ENCODE peak calls at places on chromosomes 6 and 20, in six cellular contexts. One of them, this sample, is unnamed.
A peak's percentile ranks its signal among the peaks of the same experiment; 100 is the strongest.

GRCh38 chr20:35660122-35660937 is 4.4 kb downstream of the CPNE1 start:
- DNase-seq in stimulated activated CD8-positive, alpha-beta memory T cell treated with anti-CD3 and anti-CD28 coated beads, Interleukin-7, amount 100 ng/mL, for 4 hours: no peak
- DNase-seq in activated T-cell treated with anti-CD3 and anti-CD28 coated beads for 1 hour: no peak
- DNase-seq in progenitor cell of endocrine pancreas: no peak
- DNase-seq in memory B cell: no peak
- DNase-seq in lung: no peak
- DNase-seq in this sample: no peak

GRCh38 chr20:32507998-32508774 is 76.9 kb downstream of the NOL4L start:
- DNase-seq in lung: no peak
- DNase-seq in activated T-cell treated with anti-CD3 and anti-CD28 coated beads for 1 hour: no peak
- DNase-seq in stimulated activated CD8-positive, alpha-beta memory T cell treated with anti-CD3 and anti-CD28 coated beads, Interleukin-7, amount 100 ng/mL, for 4 hours: no peak
- DNase-seq in progenitor cell of endocrine pancreas: no peak
- DNase-seq in memory B cell: no peak
- DNase-seq in this sample: peak; percentile 37

GRCh38 chr6:73579851-73580246 is 59.0 kb upstream of the EEF1A1 start:
- DNase-seq in memory B cell: no peak
- DNase-seq in lung: peak; percentile 43
- DNase-seq in activated T-cell treated with anti-CD3 and anti-CD28 coated beads for 1 hour: no peak
- DNase-seq in progenitor cell of endocrine pancreas: no peak
- DNase-seq in stimulated activated CD8-positive, alpha-beta memory T cell treated with anti-CD3 and anti-CD28 coated beads, Interleukin-7, amount 100 ng/mL, for 4 hours: no peak
- DNase-seq in this sample: peak; percentile 77

GRCh38 chr20:45020236-45020886 is 54.0 kb downstream of the STK4 start:
- DNase-seq in memory B cell: no peak
- DNase-seq in lung: no peak
- DNase-seq in activated T-cell treated with anti-CD3 and anti-CD28 coated beads for 1 hour: no peak
- DNase-seq in progenitor cell of endocrine pancreas: no peak
- DNase-seq in stimulated activated CD8-positive, alpha-beta memory T cell treated with anti-CD3 and anti-CD28 coated beads, Interleukin-7, amount 100 ng/mL, for 4 hours: no peak
- DNase-seq in this sample: peak; percentile 68

GRCh38 chr6:34386316-34387137 is 5.9 kb downstream of the NUDT3 start:
- DNase-seq in lung: no peak
- DNase-seq in progenitor cell of endocrine pancreas: no peak
- DNase-seq in activated T-cell treated with anti-CD3 and anti-CD28 coated beads for 1 hour: no peak
- DNase-seq in stimulated activated CD8-positive, alpha-beta memory T cell treated with anti-CD3 and anti-CD28 coated beads, Interleukin-7, amount 100 ng/mL, for 4 hours: no peak
- DNase-seq in memory B cell: no peak
- DNase-seq in this sample: peak; percentile 39

GRCh38 chr6:129203190-129203900 is 320.4 kb downstream of the LAMA2 start:
- DNase-seq in lung: no peak
- DNase-seq in memory B cell: no peak
- DNase-seq in activated T-cell treated with anti-CD3 and anti-CD28 coated beads for 1 hour: no peak
- DNase-seq in progenitor cell of endocrine pancreas: no peak
- DNase-seq in stimulated activated CD8-positive, alpha-beta memory T cell treated with anti-CD3 and anti-CD28 coated beads, Interleukin-7, amount 100 ng/mL, for 4 hours: no peak
- DNase-seq in this sample: no peak

GRCh38 chr6:79648315-79648714 is 17.2 kb downstream of the SH3BGRL2 start:
- DNase-seq in memory B cell: no peak
- DNase-seq in progenitor cell of endocrine pancreas: no peak
- DNase-seq in activated T-cell treated with anti-CD3 and anti-CD28 coated beads for 1 hour: no peak
- DNase-seq in lung: no peak
- DNase-seq in stimulated activated CD8-positive, alpha-beta memory T cell treated with anti-CD3 and anti-CD28 coated beads, Interleukin-7, amount 100 ng/mL, for 4 hours: no peak
- DNase-seq in this sample: no peak

GRCh38 chr20:49851234-49851755 is 38.7 kb downstream of the SLC9A8 start:
- DNase-seq in lung: no peak
- DNase-seq in memory B cell: no peak
- DNase-seq in activated T-cell treated with anti-CD3 and anti-CD28 coated beads for 1 hour: no peak
- DNase-seq in stimulated activated CD8-positive, alpha-beta memory T cell treated with anti-CD3 and anti-CD28 coated beads, Interleukin-7, amount 100 ng/mL, for 4 hours: no peak
- DNase-seq in progenitor cell of endocrine pancreas: no peak
- DNase-seq in this sample: peak; percentile 18

GRCh38 chr6:99019341-99019740 is 71.6 kb upstream of the FBXL4 start:
- DNase-seq in stimulated activated CD8-positive, alpha-beta memory T cell treated with anti-CD3 and anti-CD28 coated beads, Interleukin-7, amount 100 ng/mL, for 4 hours: no peak
- DNase-seq in lung: no peak
- DNase-seq in activated T-cell treated with anti-CD3 and anti-CD28 coated beads for 1 hour: no peak
- DNase-seq in memory B cell: no peak
- DNase-seq in progenitor cell of endocrine pancreas: no peak
- DNase-seq in this sample: no peak

GRCh38 chr20:51698252-51698651 is 69.9 kb downstream of the ATP9A start:
- DNase-seq in progenitor cell of endocrine pancreas: no peak
- DNase-seq in lung: no peak
- DNase-seq in memory B cell: no peak
- DNase-seq in stimulated activated CD8-positive, alpha-beta memory T cell treated with anti-CD3 and anti-CD28 coated beads, Interleukin-7, amount 100 ng/mL, for 4 hours: no peak
- DNase-seq in activated T-cell treated with anti-CD3 and anti-CD28 coated beads for 1 hour: no peak
- DNase-seq in this sample: no peak

GRCh38 chr6:63644668-63645326 is 9.2 kb downstream of the PHF3 start:
- DNase-seq in memory B cell: no peak
- DNase-seq in lung: peak; percentile 42
- DNase-seq in activated T-cell treated with anti-CD3 and anti-CD28 coated beads for 1 hour: no peak
- DNase-seq in progenitor cell of endocrine pancreas: no peak
- DNase-seq in stimulated activated CD8-positive, alpha-beta memory T cell treated with anti-CD3 and anti-CD28 coated beads, Interleukin-7, amount 100 ng/mL, for 4 hours: no peak
- DNase-seq in this sample: no peak

GRCh38 chr6:122202576-122203137 is 196.8 kb upstream of the HSF2 start:
- DNase-seq in memory B cell: no peak
- DNase-seq in progenitor cell of endocrine pancreas: no peak
- DNase-seq in lung: no peak
- DNase-seq in activated T-cell treated with anti-CD3 and anti-CD28 coated beads for 1 hour: no peak
- DNase-seq in stimulated activated CD8-positive, alpha-beta memory T cell treated with anti-CD3 and anti-CD28 coated beads, Interleukin-7, amount 100 ng/mL, for 4 hours: no peak
- DNase-seq in this sample: no peak

This sample was measured in Caco-2.